ENCODE peak calls at places on chromosomes 11 and 22, in ten cellular contexts. One of them, this sample, is unnamed.

GRCh38 chr11:106160494-106160893 is 83.0 kb downstream of the AASDHPPT start:
- DNase-seq in GM23248: peak; percentile 27
- DNase-seq in IMR-90: no peak
- DNase-seq in HepG2: no peak
- DNase-seq in neuronal stem cell: no peak
- DNase-seq in mammary epithelial cell: no peak
- DNase-seq in fibroblast of lung: no peak
- DNase-seq in hepatocyte: no peak
- DNase-seq in endothelial cell of umbilical vein: no peak
- DNase-seq in PC-9: no peak
- DNase-seq in this sample: no peak

GRCh38 chr22:49767355-49768062 is 60.2 kb downstream of the BRD1 start:
- DNase-seq in GM23248: peak; percentile 63
- DNase-seq in IMR-90: peak; percentile 57
- DNase-seq in HepG2: peak; percentile 58
- DNase-seq in neuronal stem cell: peak; percentile 39
- DNase-seq in mammary epithelial cell: peak; percentile 52
- DNase-seq in fibroblast of lung: peak; percentile 38
- DNase-seq in hepatocyte: peak; percentile 46
- DNase-seq in endothelial cell of umbilical vein: peak; percentile 64
- DNase-seq in PC-9: peak; percentile 53
- DNase-seq in this sample: peak; percentile 25

GRCh38 chr11:123268118-123268517 is 73.1 kb upstream of the CLMP start:
- DNase-seq in GM23248: peak; percentile 31
- DNase-seq in IMR-90: no peak
- DNase-seq in HepG2: no peak
- DNase-seq in neuronal stem cell: no peak
- DNase-seq in mammary epithelial cell: no peak
- DNase-seq in fibroblast of lung: no peak
- DNase-seq in hepatocyte: no peak
- DNase-seq in endothelial cell of umbilical vein: no peak
- DNase-seq in PC-9: no peak
- DNase-seq in this sample: no peak

GRCh38 chr11:128389461-128389976 is 197.8 kb downstream of the ETS1 start:
- DNase-seq in GM23248: no peak
- DNase-seq in IMR-90: no peak
- DNase-seq in HepG2: no peak
- DNase-seq in neuronal stem cell: no peak
- DNase-seq in mammary epithelial cell: no peak
- DNase-seq in fibroblast of lung: no peak
- DNase-seq in hepatocyte: no peak
- DNase-seq in endothelial cell of umbilical vein: no peak
- DNase-seq in PC-9: no peak
- DNase-seq in this sample: no peak

GRCh38 chr22:29621761-29622526 is 18.5 kb downstream of the NF2 start:
- DNase-seq in GM23248: peak; percentile 96
- DNase-seq in IMR-90: peak; percentile 97
- DNase-seq in HepG2: peak; percentile 19
- DNase-seq in neuronal stem cell: no peak
- DNase-seq in mammary epithelial cell: peak; percentile 96
- DNase-seq in fibroblast of lung: peak; percentile 98
- DNase-seq in hepatocyte: peak; percentile 54
- DNase-seq in endothelial cell of umbilical vein: peak; percentile 95
- DNase-seq in PC-9: peak; percentile 99
- DNase-seq in this sample: peak; percentile 71

GRCh38 chr11:88231894-88232482 is 56.7 kb upstream of the RAB38 start:
- DNase-seq in GM23248: peak; percentile 64
- DNase-seq in IMR-90: peak; percentile 40
- DNase-seq in HepG2: peak; percentile 13
- DNase-seq in neuronal stem cell: peak; percentile 8
- DNase-seq in mammary epithelial cell: peak; percentile 34
- DNase-seq in fibroblast of lung: peak; percentile 37
- DNase-seq in hepatocyte: peak; percentile 45
- DNase-seq in endothelial cell of umbilical vein: peak; percentile 59
- DNase-seq in PC-9: peak; percentile 35
- DNase-seq in this sample: no peak

GRCh38 chr11:12195773-12196172 is 85.4 kb downstream of the MICAL2 start:
- DNase-seq in GM23248: no peak
- DNase-seq in IMR-90: no peak
- DNase-seq in HepG2: no peak
- DNase-seq in neuronal stem cell: no peak
- DNase-seq in mammary epithelial cell: no peak
- DNase-seq in fibroblast of lung: no peak
- DNase-seq in hepatocyte: no peak
- DNase-seq in endothelial cell of umbilical vein: no peak
- DNase-seq in PC-9: no peak
- DNase-seq in this sample: no peak

GRCh38 chr11:79672786-79673185 is 232.0 kb upstream of the TENM4 start:
- DNase-seq in GM23248: no peak
- DNase-seq in IMR-90: no peak
- DNase-seq in HepG2: no peak
- DNase-seq in neuronal stem cell: no peak
- DNase-seq in mammary epithelial cell: no peak
- DNase-seq in fibroblast of lung: no peak
- DNase-seq in hepatocyte: no peak
- DNase-seq in endothelial cell of umbilical vein: no peak
- DNase-seq in PC-9: no peak
- DNase-seq in this sample: no peak

GRCh38 chr11:68872216-68873003 is 30.7 kb upstream of the CPT1A start:
- DNase-seq in GM23248: peak; percentile 40
- DNase-seq in IMR-90: peak; percentile 78
- DNase-seq in HepG2: no peak
- DNase-seq in neuronal stem cell: no peak
- DNase-seq in mammary epithelial cell: no peak
- DNase-seq in fibroblast of lung: peak; percentile 37
- DNase-seq in hepatocyte: no peak
- DNase-seq in endothelial cell of umbilical vein: peak; percentile 87
- DNase-seq in PC-9: peak; percentile 49
- DNase-seq in this sample: no peak

GRCh38 chr11:86360775-86361395 is 13.8 kb upstream of the CCDC81 start:
- DNase-seq in GM23248: peak; percentile 69
- DNase-seq in IMR-90: peak; percentile 73
- DNase-seq in HepG2: peak; percentile 6
- DNase-seq in neuronal stem cell: no peak
- DNase-seq in mammary epithelial cell: peak; percentile 31
- DNase-seq in fibroblast of lung: peak; percentile 50
- DNase-seq in hepatocyte: peak; percentile 40
- DNase-seq in endothelial cell of umbilical vein: peak; percentile 61
- DNase-seq in PC-9: peak; percentile 65
- DNase-seq in this sample: no peak

GRCh38 chr11:85182437-85183109 is 444.6 kb downstream of the DLG2 start:
- DNase-seq in GM23248: peak; percentile 57
- DNase-seq in IMR-90: peak; percentile 35
- DNase-seq in HepG2: peak; percentile 21
- DNase-seq in neuronal stem cell: peak; percentile 23
- DNase-seq in mammary epithelial cell: peak; percentile 14
- DNase-seq in fibroblast of lung: peak; percentile 75
- DNase-seq in hepatocyte: peak; percentile 71
- DNase-seq in endothelial cell of umbilical vein: no peak
- DNase-seq in PC-9: no peak
- DNase-seq in this sample: no peak

GRCh38 chr11:22430286-22430685 is 92.1 kb downstream of the SLC17A6 start:
- DNase-seq in GM23248: peak; percentile 23
- DNase-seq in IMR-90: no peak
- DNase-seq in HepG2: no peak
- DNase-seq in neuronal stem cell: no peak
- DNase-seq in mammary epithelial cell: no peak
- DNase-seq in fibroblast of lung: peak; percentile 66
- DNase-seq in hepatocyte: no peak
- DNase-seq in endothelial cell of umbilical vein: no peak
- DNase-seq in PC-9: no peak
- DNase-seq in this sample: no peak

GRCh38 chr22:36860821-36861659 is at the start of gene NCF4:
- DNase-seq in GM23248: no peak
- DNase-seq in IMR-90: no peak
- DNase-seq in HepG2: no peak
- DNase-seq in neuronal stem cell: no peak
- DNase-seq in mammary epithelial cell: no peak
- DNase-seq in fibroblast of lung: no peak
- DNase-seq in hepatocyte: no peak
- DNase-seq in endothelial cell of umbilical vein: no peak
- DNase-seq in PC-9: no peak
- DNase-seq in this sample: no peak

GRCh38 chr22:24440718-24441405 is 13.5 kb downstream of the ADORA2A start:
- DNase-seq in GM23248: no peak
- DNase-seq in IMR-90: no peak
- DNase-seq in HepG2: no peak
- DNase-seq in neuronal stem cell: no peak
- DNase-seq in mammary epithelial cell: no peak
- DNase-seq in fibroblast of lung: no peak
- DNase-seq in hepatocyte: no peak
- DNase-seq in endothelial cell of umbilical vein: no peak
- DNase-seq in PC-9: no peak
- DNase-seq in this sample: no peak
- H2AFZ ChIP-seq in GM23248: no peak overlapping the region
- H2AFZ ChIP-seq in IMR-90: no peak overlapping the region
- H2AFZ ChIP-seq in HepG2: no peak overlapping the region
- H2AFZ ChIP-seq in neuronal stem cell: no peak overlapping the region
- H2AFZ ChIP-seq in mammary epithelial cell: no peak overlapping the region
- H2AFZ ChIP-seq in fibroblast of lung: no peak overlapping the region
- H2AFZ ChIP-seq in hepatocyte: no peak overlapping the region
- H2AFZ ChIP-seq in endothelial cell of umbilical vein: no peak overlapping the region
- H2AFZ ChIP-seq in PC-9: no peak overlapping the region
- H2AFZ ChIP-seq in this sample: no peak overlapping the region

GRCh38 chr11:858053-858992 is 15.7 kb downstream of the TSPAN4 start:
- DNase-seq in GM23248: no peak
- DNase-seq in IMR-90: no peak
- DNase-seq in HepG2: no peak
- DNase-seq in neuronal stem cell: no peak
- DNase-seq in mammary epithelial cell: no peak
- DNase-seq in fibroblast of lung: no peak
- DNase-seq in hepatocyte: no peak
- DNase-seq in endothelial cell of umbilical vein: no peak
- DNase-seq in PC-9: no peak
- DNase-seq in this sample: no peak
- H3K4me2 ChIP-seq in GM23248: no peak overlapping the region
- H3K4me2 ChIP-seq in IMR-90: no peak overlapping the region
- H3K4me2 ChIP-seq in HepG2: no peak overlapping the region
- H3K4me2 ChIP-seq in neuronal stem cell: no peak overlapping the region
- H3K4me2 ChIP-seq in mammary epithelial cell: no peak overlapping the region
- H3K4me2 ChIP-seq in fibroblast of lung: no peak overlapping the region
- H3K4me2 ChIP-seq in hepatocyte: no peak overlapping the region
- H3K4me2 ChIP-seq in endothelial cell of umbilical vein: no peak overlapping the region
- H3K4me2 ChIP-seq in PC-9: no peak overlapping the region
- H3K4me2 ChIP-seq in this sample: no peak overlapping the region

GRCh38 chr11:102478660-102479245 is 26.2 kb upstream of the TMEM123 start:
- DNase-seq in GM23248: no peak
- DNase-seq in IMR-90: no peak
- DNase-seq in HepG2: no peak
- DNase-seq in neuronal stem cell: no peak
- DNase-seq in mammary epithelial cell: no peak
- DNase-seq in fibroblast of lung: no peak
- DNase-seq in hepatocyte: no peak
- DNase-seq in endothelial cell of umbilical vein: no peak
- DNase-seq in PC-9: peak; percentile 57
- DNase-seq in this sample: no peak
- H2AFZ ChIP-seq in GM23248: no peak overlapping the region
- H2AFZ ChIP-seq in IMR-90: no peak overlapping the region
- H2AFZ ChIP-seq in HepG2: no peak overlapping the region
- H2AFZ ChIP-seq in neuronal stem cell: no peak overlapping the region
- H2AFZ ChIP-seq in mammary epithelial cell: peak overlapping the region; percentile 20
- H2AFZ ChIP-seq in fibroblast of lung: no peak overlapping the region
- H2AFZ ChIP-seq in hepatocyte: no peak overlapping the region
- H2AFZ ChIP-seq in endothelial cell of umbilical vein: no peak overlapping the region
- H2AFZ ChIP-seq in PC-9: peak overlapping the region; percentile 2
- H2AFZ ChIP-seq in this sample: no peak overlapping the region

GRCh38 chr22:46502346-46502745 is 35.1 kb downstream of the CELSR1 start:
- DNase-seq in GM23248: no peak
- DNase-seq in IMR-90: no peak
- DNase-seq in HepG2: no peak
- DNase-seq in neuronal stem cell: no peak
- DNase-seq in mammary epithelial cell: no peak
- DNase-seq in fibroblast of lung: no peak
- DNase-seq in hepatocyte: no peak
- DNase-seq in endothelial cell of umbilical vein: no peak
- DNase-seq in PC-9: no peak
- DNase-seq in this sample: no peak

GRCh38 chr22:46504586-46504985 is 32.8 kb downstream of the CELSR1 start:
- DNase-seq in GM23248: no peak
- DNase-seq in IMR-90: no peak
- DNase-seq in HepG2: no peak
- DNase-seq in neuronal stem cell: no peak
- DNase-seq in mammary epithelial cell: no peak
- DNase-seq in fibroblast of lung: peak; percentile 64
- DNase-seq in hepatocyte: no peak
- DNase-seq in endothelial cell of umbilical vein: no peak
- DNase-seq in PC-9: no peak
- DNase-seq in this sample: no peak

GRCh38 chr22:46501701-46502100 is 35.7 kb downstream of the CELSR1 start:
- DNase-seq in GM23248: peak; percentile 77
- DNase-seq in IMR-90: peak; percentile 76
- DNase-seq in HepG2: no peak
- DNase-seq in neuronal stem cell: no peak
- DNase-seq in mammary epithelial cell: peak; percentile 83
- DNase-seq in fibroblast of lung: peak; percentile 87
- DNase-seq in hepatocyte: no peak
- DNase-seq in endothelial cell of umbilical vein: peak; percentile 77
- DNase-seq in PC-9: peak; percentile 87
- DNase-seq in this sample: no peak

GRCh38 chr22:46500201-46500600 is 37.2 kb downstream of the CELSR1 start:
- DNase-seq in GM23248: no peak
- DNase-seq in IMR-90: no peak
- DNase-seq in HepG2: no peak
- DNase-seq in neuronal stem cell: peak; percentile 92
- DNase-seq in mammary epithelial cell: no peak
- DNase-seq in fibroblast of lung: no peak
- DNase-seq in hepatocyte: peak; percentile 18
- DNase-seq in endothelial cell of umbilical vein: no peak
- DNase-seq in PC-9: no peak
- DNase-seq in this sample: no peak

GRCh38 chr22:46502776-46503175 is 34.6 kb downstream of the CELSR1 start:
- DNase-seq in GM23248: no peak
- DNase-seq in IMR-90: no peak
- DNase-seq in HepG2: no peak
- DNase-seq in neuronal stem cell: no peak
- DNase-seq in mammary epithelial cell: no peak
- DNase-seq in fibroblast of lung: no peak
- DNase-seq in hepatocyte: no peak
- DNase-seq in endothelial cell of umbilical vein: no peak
- DNase-seq in PC-9: no peak
- DNase-seq in this sample: no peak
- H3K4me2 ChIP-seq in GM23248: no peak overlapping the region
- H3K4me2 ChIP-seq in IMR-90: no peak overlapping the region
- H3K4me2 ChIP-seq in HepG2: no peak overlapping the region
- H3K4me2 ChIP-seq in neuronal stem cell: no peak overlapping the region
- H3K4me2 ChIP-seq in mammary epithelial cell: no peak overlapping the region
- H3K4me2 ChIP-seq in fibroblast of lung: no peak overlapping the region
- H3K4me2 ChIP-seq in hepatocyte: no peak overlapping the region
- H3K4me2 ChIP-seq in endothelial cell of umbilical vein: no peak overlapping the region
- H3K4me2 ChIP-seq in PC-9: peak overlapping the region; percentile 16
- H3K4me2 ChIP-seq in this sample: no peak overlapping the region